ENCODE peak calls at places on chromosome 13, in six cellular contexts. L is hepatocyte, J is GM23338, Y is Peyer's patch, C is aorta, X is upper lobe of right lung. M is an unnamed sample.

GRCh38 chr13:103730407-103730806 is 664.2 kb upstream of the SLC10A2 start:
- DNase-seq in C (no peak), J (peak), X (no peak), Y (no peak), L (no peak), M (no peak)

GRCh38 chr13:31835932-31836331 is 96.6 kb downstream of the RXFP2 start:
- DNase-seq in J (no peak), L (no peak), X (no peak), C (no peak), Y (no peak), M (no peak)

GRCh38 chr13:55673910-55674309 is 1466.8 kb upstream of the PRR20A start:
- DNase-seq in Y (no peak), L (no peak), X (no peak), C (no peak), J (peak), M (no peak)

GRCh38 chr13:56166864-56167263 is 973.9 kb upstream of the PRR20A start:
- DNase-seq in Y (no peak), L (no peak), C (no peak), X (no peak), J (peak), M (no peak)

GRCh38 chr13:40149611-40150283 is 494.3 kb downstream of the COG6 start:
- DNase-seq in J (no peak), C (no peak), Y (no peak), L (peak), X (no peak), M (no peak)

GRCh38 chr13:27455331-27455855 is 5.0 kb upstream of the MTIF3 start:
- DNase-seq in J (peak), C (no peak), Y (no peak), L (no peak), X (no peak), M (no peak)

GRCh38 chr13:60627071-60627686 is 230.2 kb downstream of the TDRD3 start:
- DNase-seq in C (no peak), Y (no peak), J (peak), X (no peak), L (peak), M (peak)

GRCh38 chr13:112671359-112671758 is 18.5 kb upstream of the ATP11A start:
- DNase-seq in L (no peak), C (no peak), X (peak), Y (no peak), J (no peak), M (no peak)

GRCh38 chr13:93655132-93655531 is 428.5 kb downstream of the GPC6 start:
- DNase-seq in X (no peak), J (no peak), C (no peak), Y (no peak), L (no peak), M (no peak)

GRCh38 chr13:110680852-110681251 is 25.1 kb downstream of the CARS2 start:
- DNase-seq in Y (no peak), J (peak), X (no peak), C (no peak), L (no peak), M (no peak)

GRCh38 chr13:97385146-97385545 is 48.8 kb upstream of the RAP2A start:
- DNase-seq in L (no peak), C (no peak), X (no peak), Y (no peak), J (no peak), M (no peak)

GRCh38 chr13:97387487-97388353 is 46.2 kb upstream of the RAP2A start:
- DNase-seq in L (no peak), X (no peak), J (no peak), Y (no peak), C (no peak), M (no peak)

GRCh38 chr13:97386832-97387486 is 47.0 kb upstream of the RAP2A start:
- DNase-seq in L (no peak), C (peak), Y (peak), J (no peak), X (peak), M (no peak)

GRCh38 chr13:97384366-97384765 is 49.6 kb upstream of the RAP2A start:
- DNase-seq in C (no peak), Y (no peak), J (no peak), L (no peak), X (no peak), M (no peak)

GRCh38 chr13:97385854-97386253 is 48.1 kb upstream of the RAP2A start:
- DNase-seq in C (no peak), J (no peak), L (no peak), Y (no peak), X (no peak), M (no peak)
- H3K27ac ChIP-seq in C (no peak), J (no peak), L (no peak), Y (no peak), X (peak), M (peak)

DNA sequence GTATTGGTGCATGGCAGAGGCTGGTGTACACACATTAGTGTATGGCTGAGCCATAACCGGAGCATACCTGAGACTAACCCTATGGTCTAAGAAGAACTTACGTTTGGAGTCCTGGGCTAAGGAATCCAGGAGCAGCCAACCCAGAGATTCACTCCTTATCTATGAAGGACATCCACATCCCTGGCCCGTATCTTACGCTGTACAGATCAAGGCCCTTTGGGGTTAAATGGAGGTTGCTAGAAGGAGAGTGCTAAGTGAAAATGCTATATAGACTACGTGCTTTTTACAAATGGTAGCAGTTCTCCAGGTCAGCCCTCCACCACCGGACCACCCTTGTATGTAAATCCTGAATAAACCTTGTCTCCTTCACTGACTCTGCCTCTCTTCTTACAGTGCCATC is 1.9 kb upstream of the SUGT1 start:
- DNase-seq in C (no peak), J (no peak), L (no peak), Y (no peak), X (no peak), M (no peak)
- H3K27ac ChIP-seq in C (no peak), J (no peak), L (peak), Y (no peak), X (no peak), M (no peak)

DNA sequence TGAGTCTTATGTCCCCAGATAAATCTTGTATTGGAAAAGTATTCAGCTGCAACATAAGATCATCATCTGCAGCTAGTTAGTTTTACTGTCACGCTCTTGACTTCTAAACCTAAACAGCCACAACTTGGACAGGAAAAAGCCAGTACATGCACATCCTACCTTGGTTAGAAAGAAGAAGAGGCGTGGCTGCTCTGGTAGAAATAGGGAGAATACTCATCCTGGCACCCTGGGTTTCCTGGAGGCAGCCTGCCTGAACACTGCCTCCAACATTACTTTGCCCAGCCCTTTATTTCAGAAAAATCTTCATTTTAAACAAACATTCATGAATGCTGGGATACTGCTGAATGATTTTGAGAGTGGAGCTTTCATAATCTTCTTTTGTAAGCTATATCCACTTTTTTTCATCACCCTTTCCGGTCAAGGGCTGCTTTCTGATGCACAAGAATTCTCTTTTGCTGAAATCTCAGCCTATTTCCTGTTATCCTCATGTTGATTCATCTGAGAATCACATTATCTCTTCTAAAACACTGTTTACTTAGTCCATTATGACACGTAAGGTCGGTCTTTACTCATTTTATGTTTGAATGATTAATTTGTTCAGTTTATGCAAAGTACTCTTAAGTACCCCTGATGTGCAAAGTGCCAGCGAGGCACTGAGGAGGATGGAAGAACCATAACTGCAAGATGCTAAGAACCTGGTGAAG is 55.2 kb downstream of the STARD13 start:
- DNase-seq in L (no peak), C (no peak), X (no peak), J (no peak), Y (no peak), M (no peak)
- H3K27ac ChIP-seq in L (peak), C (no peak), X (no peak), J (no peak), Y (no peak), M (peak)

GRCh38 chr13:48401480-48401879 is 11.4 kb downstream of the LPAR6 start:
- DNase-seq in L (no peak), Y (no peak), J (no peak), X (no peak), C (no peak), M (no peak)
- H3K27ac ChIP-seq in L (peak), Y (no peak), J (no peak), X (peak), C (no peak), M (no peak)

GRCh38 chr13:41213316-41213715 is 18.9 kb upstream of the KBTBD7 start:
- DNase-seq in X (no peak), Y (no peak), C (no peak), J (no peak), L (no peak), M (no peak)
- H3K27ac ChIP-seq in X (no peak), Y (no peak), C (no peak), J (no peak), L (no peak), M (no peak)

DNA sequence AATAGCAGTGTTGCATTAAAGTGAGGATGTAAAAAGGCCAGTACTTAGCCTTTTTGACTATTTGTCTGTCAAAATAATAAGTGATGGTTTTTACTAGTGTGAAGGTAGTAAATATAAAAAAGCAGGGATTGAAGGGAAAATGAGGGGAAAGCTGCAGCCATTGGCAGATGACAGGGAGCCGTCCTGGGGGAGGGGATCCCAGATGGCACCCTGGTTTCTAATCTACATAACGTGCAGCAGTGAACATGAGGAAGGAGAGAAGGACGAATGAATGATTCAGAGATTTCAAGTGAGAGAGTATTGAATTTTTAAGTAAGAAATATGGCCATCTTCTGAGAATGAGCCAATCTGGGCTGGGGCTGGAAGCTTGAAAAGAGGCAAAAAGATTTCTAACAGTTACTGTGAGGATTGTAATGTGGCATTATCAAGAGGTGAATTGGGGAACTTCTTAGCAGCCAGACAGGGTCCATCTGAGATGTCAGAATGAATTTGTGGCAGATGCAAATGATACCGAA is 414.2 kb downstream of the MYO16 start:
- DNase-seq in X (no peak), Y (no peak), J (no peak), L (no peak), C (no peak), M (no peak)
- H3K27ac ChIP-seq in X (no peak), Y (no peak), J (no peak), L (no peak), C (no peak), M (no peak)

GRCh38 chr13:50928609-50929274 is 19.2 kb downstream of the RNASEH2B start:
- DNase-seq in X (no peak), L (no peak), Y (no peak), J (no peak), C (no peak), M (no peak)
- H3K27ac ChIP-seq in X (no peak), L (no peak), Y (no peak), J (no peak), C (no peak), M (no peak)

GRCh38 chr13:44934724-44935123 is 54.5 kb downstream of the NUFIP1 start:
- DNase-seq in Y (no peak), X (no peak), L (no peak), J (no peak), C (no peak), M (no peak)

GRCh38 chr13:44930280-44930679 is 59.0 kb downstream of the NUFIP1 start:
- DNase-seq in C (no peak), L (no peak), J (no peak), Y (no peak), X (no peak), M (no peak)

GRCh38 chr13:44932171-44932849 is 57.0 kb downstream of the NUFIP1 start:
- DNase-seq in Y (no peak), L (no peak), X (no peak), J (no peak), C (no peak), M (no peak)

GRCh38 chr13:44930907-44931676 is 58.2 kb downstream of the NUFIP1 start:
- DNase-seq in J (peak), L (no peak), X (no peak), Y (no peak), C (no peak), M (no peak)

GRCh38 chr13:44932850-44933251 is 56.4 kb downstream of the NUFIP1 start:
- DNase-seq in C (no peak), Y (no peak), X (no peak), L (no peak), J (no peak), M (no peak)
- H3K27ac ChIP-seq in C (peak), Y (no peak), X (peak), L (no peak), J (no peak), M (no peak)